ENCODE peak calls at places on chromosome 15, in four cellular contexts. B is activated T-helper 1 cell treated with anti-CD3 and anti-CD28 coated beads, Interleukin-2, amount 50 U/mL, for 16 hours; M is cerebellar cortex; R is SW480. C is an unnamed sample.

GRCh38 chr15:31346367-31347066 is 19.9 kb downstream of the KLF13 start:
- DNase-seq in B (no peak), M (no peak), R (no peak), C (peak)

GRCh38 chr15:52558196-52558595 is 10.6 kb downstream of the ARPP19 start:
- DNase-seq in B (peak), M (no peak), R (no peak), C (peak)

GRCh38 chr15:91099616-91100560 is at the start of gene SV2B:
- DNase-seq in B (peak), M (peak), R (peak), C (peak)

GRCh38 chr15:32919749-32920414 is 202.1 kb downstream of the GREM1 start:
- DNase-seq in B (no peak), M (no peak), R (no peak), C (no peak)

GRCh38 chr15:74173545-74174215 is at the start of gene ISLR:
- DNase-seq in B (no peak), M (no peak), R (peak), C (no peak)

GRCh38 chr15:29129903-29130302 is 139.7 kb downstream of the NSMCE3 start:
- DNase-seq in B (no peak), M (no peak), R (no peak), C (no peak)

GRCh38 chr15:81265256-81265943 is 58.5 kb downstream of the STARD5 start:
- DNase-seq in B (no peak), M (no peak), R (peak), C (peak)

GRCh38 chr15:71375934-71376333 is 260.7 kb downstream of the THSD4 start:
- DNase-seq in B (no peak), M (no peak), R (no peak), C (no peak)

GRCh38 chr15:61075741-61076140 is 153.4 kb downstream of the RORA start:
- DNase-seq in B (no peak), M (peak), R (no peak), C (no peak)

GRCh38 chr15:85485956-85486567 is 105.7 kb downstream of the AKAP13 start:
- DNase-seq in B (peak), M (peak), R (peak), C (peak)

GRCh38 chr15:50247819-50248650 is 17.5 kb downstream of the HDC start:
- DNase-seq in B (no peak), M (no peak), R (peak), C (peak)

GRCh38 chr15:57541271-57541670 is 50.4 kb upstream of the MYZAP start:
- DNase-seq in B (no peak), M (no peak), R (no peak), C (no peak)

GRCh38 chr15:70741677-70742293 is 21.6 kb downstream of the UACA start:
- DNase-seq in B (no peak), M (no peak), R (peak), C (no peak)

GRCh38 chr15:61780278-61780677 is 280.0 kb downstream of the VPS13C start:
- DNase-seq in B (no peak), M (no peak), R (no peak), C (no peak)

GRCh38 chr15:95557226-95558046 is 773.1 kb upstream of the NR2F2 start:
- DNase-seq in B (no peak), M (no peak), R (peak), C (no peak)

GRCh38 chr15:62083168-62084154 is 16.7 kb downstream of the C2CD4A start:
- DNase-seq in B (no peak), M (no peak), R (no peak), C (no peak)

GRCh38 chr15:28051920-28052633 is 47.0 kb downstream of the OCA2 start:
- DNase-seq in B (no peak), M (no peak), R (no peak), C (no peak)

GRCh38 chr15:41258706-41259471 is 27.8 kb downstream of the CHP1 start:
- DNase-seq in B (no peak), M (no peak), R (no peak), C (peak)

GRCh38 chr15:98774756-98775497 is 126.6 kb downstream of the IGF1R start:
- DNase-seq in B (no peak), M (no peak), R (no peak), C (no peak)

GRCh38 chr15:62417444-62417843 is 252.4 kb upstream of the C2CD4B start:
- DNase-seq in B (no peak), M (no peak), R (no peak), C (no peak)

GRCh38 chr15:76928231-76928630 is 3.3 kb upstream of the RCN2 start:
- DNase-seq in B (no peak), M (no peak), R (no peak), C (no peak)

GRCh38 chr15:44657378-44657777 is 6.1 kb downstream of the SPG11 start:
- DNase-seq in B (no peak), M (no peak), R (no peak), C (no peak)

GRCh38 chr15:99485992-99486370 is 79.8 kb upstream of the MEF2A start:
- DNase-seq in B (no peak), M (no peak), R (no peak), C (no peak)

GRCh38 chr15:89576417-89576773 is 1.1 kb downstream of the TICRR start:
- DNase-seq in B (no peak), M (peak), R (no peak), C (no peak)

GRCh38 chr15:42084465-42085235 is 9.7 kb downstream of the PLA2G4D start:
- DNase-seq in B (peak), M (peak), R (peak), C (peak)

GRCh38 chr15:53193149-53193548 is 403.0 kb upstream of the ONECUT1 start:
- DNase-seq in B (no peak), M (no peak), R (peak), C (no peak)

GRCh38 chr15:29046946-29047345 is 161.2 kb downstream of the APBA2 start:
- DNase-seq in B (no peak), M (no peak), R (no peak), C (no peak)

GRCh38 chr15:56815247-56815646 is 81.9 kb upstream of the ZNF280D start:
- DNase-seq in B (no peak), M (no peak), R (peak), C (no peak)

GRCh38 chr15:77611767-77612166 is 20.9 kb downstream of the LINGO1 start:
- DNase-seq in B (no peak), M (no peak), R (no peak), C (no peak)

GRCh38 chr15:82111918-82112317 is 66.1 kb upstream of the MEX3B start:
- DNase-seq in B (no peak), M (no peak), R (no peak), C (no peak)

GRCh38 chr15:48360841-48361240 is 29.6 kb downstream of the DUT start:
- DNase-seq in B (no peak), M (no peak), R (no peak), C (no peak)

GRCh38 chr15:39208187-39208586 is 372.7 kb upstream of the THBS1 start:
- DNase-seq in B (no peak), M (no peak), R (no peak), C (no peak)

GRCh38 chr15:83170474-83171165 is 37.0 kb downstream of the HDGFL3 start:
- DNase-seq in B (no peak), M (no peak), R (no peak), C (no peak)

GRCh38 chr15:69652906-69653305 is 200.3 kb downstream of the RPLP1 start:
- DNase-seq in B (no peak), M (no peak), R (no peak), C (no peak)

GRCh38 chr15:77506311-77507150 is 85.8 kb downstream of the HMG20A start:
- DNase-seq in B (no peak), M (peak), R (no peak), C (no peak)

GRCh38 chr15:92163641-92164040 is 230.0 kb upstream of the ST8SIA2 start:
- DNase-seq in B (no peak), M (no peak), R (peak), C (no peak)

GRCh38 chr15:92101706-92102434 is 248.4 kb downstream of the SLCO3A1 start:
- DNase-seq in B (no peak), M (no peak), R (no peak), C (no peak)

GRCh38 chr15:92801412-92801773 is 98.7 kb upstream of the CHD2 start:
- DNase-seq in B (no peak), M (no peak), R (peak), C (no peak)

GRCh38 chr15:78714890-78715289 is 73.9 kb upstream of the CHRNB4 start:
- DNase-seq in B (no peak), M (peak), R (peak), C (no peak)

GRCh38 chr15:31461911-31462480 is 135.4 kb downstream of the KLF13 start:
- DNase-seq in B (no peak), M (no peak), R (no peak), C (no peak)